ENCODE peak calls at places on chromosomes 5 and 9, in seven cellular contexts. U is NCI-H82, G is fibroblast of villous mesenchyme, I is AG08395, C is K562, H is HTR-8/SVneo, Y is naive B cell. W is an unnamed sample.

GRCh38 chr5:1420211-1421195 is 24.7 kb downstream of the SLC6A3 start:
- DNase-seq in U (no peak), G (no peak), I (no peak), C (no peak), H (no peak), Y (no peak), W (no peak)

GRCh38 chr5:11075010-11075860 is 314.2 kb upstream of the DAP start:
- DNase-seq in U (peak; percentile 31), G (no peak), I (no peak), C (peak; percentile 18), H (no peak), Y (no peak), W (peak; percentile 56)

GRCh38 chr5:6455571-6456200 is 7.0 kb downstream of the UBE2QL1 start:
- DNase-seq in U (peak; percentile 70), G (no peak), I (no peak), C (no peak), H (no peak), Y (no peak), W (no peak)

GRCh38 chr5:179131886-179132585 is 71.9 kb downstream of the ZNF354C start:
- DNase-seq in U (no peak), G (no peak), I (no peak), C (no peak), H (no peak), Y (no peak), W (no peak)

GRCh38 chr9:111992523-111992922 is 95.9 kb downstream of the UGCG start:
- DNase-seq in U (no peak), G (peak; percentile 49), I (peak; percentile 49), C (no peak), H (peak; percentile 54), Y (no peak), W (no peak)

GRCh38 chr5:61423487-61424157 is 91.6 kb downstream of the ZSWIM6 start:
- DNase-seq in U (no peak), G (peak; percentile 54), I (no peak), C (no peak), H (no peak), Y (no peak), W (no peak)

GRCh38 chr5:180860273-180860886 is 696 bp downstream of the ZFP62 start:
- DNase-seq in U (peak; percentile 54), G (no peak), I (peak; percentile 32), C (peak; percentile 66), H (peak; percentile 22), Y (peak; percentile 75), W (peak; percentile 84)

GRCh38 chr9:93681316-93682154 is 105.2 kb downstream of the PHF2 start:
- DNase-seq in U (no peak), G (no peak), I (no peak), C (no peak), H (no peak), Y (no peak), W (no peak)

GRCh38 chr5:105033642-105034217 is 1471.1 kb upstream of the NUDT12 start:
- DNase-seq in U (peak; percentile 2), G (no peak), I (no peak), C (no peak), H (no peak), Y (no peak), W (no peak)

GRCh38 chr5:180643191-180643851 is 6.1 kb downstream of the FLT4 start:
- DNase-seq in U (no peak), G (no peak), I (no peak), C (no peak), H (no peak), Y (no peak), W (no peak)

GRCh38 chr9:16321461-16322119 is 548.9 kb downstream of the BNC2 start:
- DNase-seq in U (no peak), G (peak; percentile 38), I (peak; percentile 74), C (no peak), H (peak; percentile 26), Y (no peak), W (no peak)

GRCh38 chr5:74596930-74597329 is 43.6 kb downstream of the ENC1 start:
- DNase-seq in U (no peak), G (no peak), I (no peak), C (no peak), H (no peak), Y (no peak), W (peak; percentile 83)

GRCh38 chr9:89171231-89171630 is 7.4 kb downstream of the SHC3 start:
- DNase-seq in U (no peak), G (no peak), I (no peak), C (no peak), H (no peak), Y (no peak), W (no peak)

GRCh38 chr9:102941868-102942267 is 53.3 kb upstream of the CYLC2 start:
- DNase-seq in U (no peak), G (no peak), I (no peak), C (no peak), H (no peak), Y (no peak), W (no peak)

GRCh38 chr5:170393235-170393634 is 4.1 kb upstream of the KCNMB1 start:
- DNase-seq in U (no peak), G (no peak), I (no peak), C (no peak), H (no peak), Y (peak; percentile 28), W (no peak)

GRCh38 chr9:128724744-128725211 is 851 bp upstream of the ZDHHC12 start:
- DNase-seq in U (peak; percentile 99), G (peak; percentile 86), I (peak; percentile 82), C (peak; percentile 91), H (peak; percentile 57), Y (no peak), W (peak; percentile 97)

GRCh38 chr9:88025411-88026132 is 51.2 kb upstream of the CDK20 start:
- DNase-seq in U (no peak), G (no peak), I (no peak), C (no peak), H (no peak), Y (no peak), W (no peak)